ENCODE peak calls at places on chromosome X, in five cellular contexts. L is K562, F is IMR-90, B is A549, E is HepG2. K is an unnamed sample.

GRCh38 chrX:101057095-101057714 is 5.3 kb upstream of the TRMT2B start:
- DNase-seq in B (no peak), F (peak; percentile 68), E (no peak), L (peak; percentile 50), K (no peak)

GRCh38 chrX:155027509-155028066 is 944 bp downstream of the FUNDC2 start:
- DNase-seq in F (peak; percentile 70), L (peak; percentile 44), E (peak; percentile 11), B (peak; percentile 53), K (no peak)

GRCh38 chrX:6778547-6779231 is 243.8 kb upstream of the VCX3A start:
- DNase-seq in L (no peak), F (no peak), B (no peak), E (no peak), K (peak; percentile 45)

GRCh38 chrX:130916636-130917422 is 13.8 kb upstream of the ENOX2 start:
- DNase-seq in B (peak; percentile 55), E (peak; percentile 35), L (peak; percentile 74), F (peak; percentile 54), K (no peak)

GRCh38 chrX:136147966-136148365 is 633 bp downstream of the FHL1 start:
- DNase-seq in L (no peak), E (no peak), B (no peak), F (no peak), K (no peak)

GRCh38 chrX:348461-349117 is 30.0 kb upstream of the GTPBP6 start:
- DNase-seq in B (no peak), E (no peak), L (no peak), F (peak; percentile 16), K (no peak)

GRCh38 chrX:119266364-119266995 is 30.4 kb downstream of the PGRMC1 start:
- DNase-seq in E (peak; percentile 0), L (peak; percentile 30), B (peak; percentile 31), F (peak; percentile 12), K (no peak)

GRCh38 chrX:291411-291901 is 10.3 kb downstream of the PLCXD1 start:
- DNase-seq in F (no peak), E (no peak), B (no peak), L (no peak), K (no peak)

GRCh38 chrX:111302284-111302683 is 32.0 kb upstream of the CAPN6 start:
- DNase-seq in F (no peak), E (no peak), L (no peak), B (no peak), K (no peak)

GRCh38 chrX:19152762-19153161 is 30.5 kb upstream of the ADGRG2 start:
- DNase-seq in L (no peak), B (no peak), F (peak; percentile 5), E (no peak), K (no peak)

GRCh38 chrX:41759817-41760216 is 35.8 kb downstream of the GPR82 start:
- DNase-seq in E (peak; percentile 4), F (peak; percentile 54), B (peak; percentile 31), L (peak; percentile 53), K (no peak)

GRCh38 chrX:1725472-1725871 is 110.6 kb downstream of the ASMT start:
- DNase-seq in F (no peak), B (no peak), L (no peak), E (no peak), K (no peak)

GRCh38 chrX:50704987-50705386 is 109.0 kb downstream of the SHROOM4 start:
- DNase-seq in F (no peak), E (no peak), B (no peak), L (no peak), K (no peak)

GRCh38 chrX:101759000-101759399 is 99.3 kb upstream of the ARMCX2 start:
- DNase-seq in E (peak; percentile 2), F (peak; percentile 49), L (peak; percentile 12), B (peak; percentile 38), K (peak; percentile 45)

GRCh38 chrX:7286461-7286860 is 138.5 kb upstream of the PUDP start:
- DNase-seq in F (peak; percentile 12), L (no peak), E (no peak), B (no peak), K (no peak)

GRCh38 chrX:41478397-41478911 is 31.3 kb downstream of the NYX start:
- DNase-seq in B (no peak), E (no peak), L (no peak), F (no peak), K (no peak)

GRCh38 chrX:39653656-39654055 is 444.1 kb downstream of the BCOR start:
- DNase-seq in F (no peak), E (no peak), B (no peak), L (no peak), K (peak; percentile 27)

GRCh38 chrX:130575831-130576404 is 174.1 kb downstream of the RBMX2 start:
- DNase-seq in B (peak; percentile 51), E (peak; percentile 14), L (peak; percentile 65), F (peak; percentile 33), K (peak; percentile 5)

GRCh38 chrX:147911192-147912022 is at the start of gene FMR1:
- DNase-seq in L (peak; percentile 95), F (peak; percentile 86), E (peak; percentile 84), B (peak; percentile 94), K (peak; percentile 61)
- TF ChIP-seq MAFK in L (no peak), F (no peak), E (no peak), B (no peak), K (no peak)

GRCh38 chrX:20620301-20620700 is 353.6 kb upstream of the RPS6KA3 start:
- DNase-seq in B (peak; percentile 12), L (no peak), E (no peak), F (no peak), K (no peak)

GRCh38 chrX:20623448-20623847 is 356.7 kb upstream of the RPS6KA3 start:
- DNase-seq in L (no peak), E (no peak), B (peak; percentile 51), F (no peak), K (no peak)
- TF ChIP-seq MAFK in L (no peak), E (no peak), B (no peak), F (no peak), K (no peak)

DNA sequence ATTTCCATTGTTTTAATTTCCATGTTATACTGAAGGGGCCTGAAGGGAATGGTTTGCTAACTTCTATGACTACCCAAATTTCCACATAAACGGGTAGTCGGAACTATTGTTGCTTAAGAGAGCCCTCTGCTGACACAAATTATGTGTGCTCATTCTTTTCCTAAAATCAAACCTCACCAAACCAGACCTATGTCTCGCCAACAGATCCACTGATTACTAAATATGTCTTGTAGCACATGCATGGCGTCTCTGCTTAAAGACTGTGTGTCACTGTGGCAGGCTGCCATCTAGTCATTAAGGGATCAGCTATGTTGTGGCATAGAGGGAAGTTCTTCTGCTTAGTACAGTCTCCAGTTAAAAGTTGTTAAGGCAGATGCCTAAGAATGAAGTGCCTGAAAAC is 25.1 kb downstream of the PIR start:
- DNase-seq in L (peak; percentile 38), F (peak; percentile 67), E (no peak), B (no peak), K (no peak)
- TF ChIP-seq MAFK in L (no peak), F (no peak), E (no peak), B (no peak), K (no peak)

GRCh38 chrX:106995678-106996077 is 4.3 kb downstream of the MORC4 start:
- DNase-seq in E (no peak), L (no peak), F (no peak), B (no peak), K (no peak)

GRCh38 chrX:106999002-106999975 is 723 bp downstream of the MORC4 start:
- DNase-seq in E (peak; percentile 28), F (peak; percentile 49), B (peak; percentile 76), L (peak; percentile 6), K (no peak)

GRCh38 chrX:106997611-106998010 is 2.4 kb downstream of the MORC4 start:
- DNase-seq in L (no peak), E (no peak), B (no peak), F (no peak), K (no peak)

GRCh38 chrX:107000013-107000515 is at the start of gene MORC4:
- DNase-seq in B (peak; percentile 85), F (peak; percentile 81), L (peak; percentile 24), E (peak; percentile 65), K (peak; percentile 58)
- TF ChIP-seq MAFK in B (no peak), F (no peak), L (no peak), E (no peak), K (no peak)

DNA sequence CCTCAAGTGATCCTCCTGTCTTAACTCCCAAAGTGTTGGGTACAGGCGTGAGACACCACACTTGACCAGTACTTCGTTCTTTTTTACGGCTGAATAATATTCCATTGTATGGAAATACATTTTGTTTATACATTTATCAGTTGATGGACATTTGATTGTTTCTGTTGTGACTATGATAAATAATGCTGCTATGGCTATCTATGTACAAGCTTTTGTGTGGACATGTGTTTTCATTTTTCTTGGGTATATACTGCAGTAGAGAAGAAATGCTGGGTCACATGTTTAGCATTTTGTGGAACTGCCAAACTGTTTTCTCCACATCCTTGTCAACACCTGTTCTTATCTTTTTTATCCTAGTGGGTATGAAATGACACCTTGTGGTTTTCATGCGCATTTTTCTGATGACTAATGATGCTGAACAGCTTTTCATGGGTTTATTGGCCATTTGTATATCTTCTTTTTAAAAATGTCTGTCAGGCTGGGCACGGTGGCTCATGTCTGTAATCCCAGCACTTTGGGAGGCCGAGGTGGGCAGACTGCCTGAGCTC is 37.3 kb downstream of the SAT1 start:
- DNase-seq in B (no peak), F (no peak), E (no peak), L (no peak), K (no peak)
- TF ChIP-seq MAFK in B (no peak), F (no peak), E (no peak), L (no peak), K (no peak)

GRCh38 chrX:123408856-123409737 is 225.0 kb downstream of the GRIA3 start:
- DNase-seq in B (no peak), F (no peak), E (no peak), L (no peak), K (no peak)
- TF ChIP-seq MAFK in B (no peak), F (no peak), E (no peak), L (no peak), K (no peak)

K was measured in H1.